ENCODE peak calls at places on chromosome 19, in four cellular contexts. One of them, this sample, is unnamed.

GRCh38 chr19:35644206-35644986 is 2.9 kb downstream of the ETV2 start:
- DNase-seq in GM04503: peak
- DNase-seq in tibial nerve: peak
- DNase-seq in iris pigment epithelial cell: peak
- DNase-seq in this sample: peak

GRCh38 chr19:7340959-7341837 is 7.5 kb upstream of the ARHGEF18 start:
- DNase-seq in tibial nerve: peak
- DNase-seq in GM04503: no peak
- DNase-seq in iris pigment epithelial cell: peak
- DNase-seq in this sample: peak

GRCh38 chr19:31127132-31127967 is 221.9 kb downstream of the TSHZ3 start:
- DNase-seq in GM04503: peak
- DNase-seq in iris pigment epithelial cell: peak
- DNase-seq in tibial nerve: no peak
- DNase-seq in this sample: no peak

GRCh38 chr19:56821209-56821608 is 19.3 kb downstream of the PEG3 start:
- DNase-seq in GM04503: no peak
- DNase-seq in tibial nerve: no peak
- DNase-seq in iris pigment epithelial cell: no peak
- DNase-seq in this sample: no peak

GRCh38 chr19:56253737-56254136 is 18.8 kb upstream of the EDDM13 start:
- DNase-seq in iris pigment epithelial cell: peak
- DNase-seq in GM04503: peak
- DNase-seq in tibial nerve: no peak
- DNase-seq in this sample: no peak

GRCh38 chr19:2083174-2083854 is 12.8 kb downstream of the MOB3A start:
- DNase-seq in GM04503: no peak
- DNase-seq in iris pigment epithelial cell: no peak
- DNase-seq in tibial nerve: no peak
- DNase-seq in this sample: no peak

GRCh38 chr19:42269518-42270345 is 680 bp downstream of the CIC start:
- DNase-seq in tibial nerve: no peak
- DNase-seq in GM04503: no peak
- DNase-seq in iris pigment epithelial cell: no peak
- DNase-seq in this sample: no peak

GRCh38 chr19:19446655-19447437 is 41.4 kb downstream of the GATAD2A start:
- DNase-seq in tibial nerve: no peak
- DNase-seq in iris pigment epithelial cell: no peak
- DNase-seq in GM04503: no peak
- DNase-seq in this sample: no peak

GRCh38 chr19:862529-863304 is 3.3 kb downstream of the CFD start:
- DNase-seq in tibial nerve: peak
- DNase-seq in iris pigment epithelial cell: peak
- DNase-seq in GM04503: no peak
- DNase-seq in this sample: peak

GRCh38 chr19:17719730-17720486 is 628 bp downstream of the MAP1S start:
- DNase-seq in GM04503: no peak
- DNase-seq in iris pigment epithelial cell: no peak
- DNase-seq in tibial nerve: no peak
- DNase-seq in this sample: peak

GRCh38 chr19:41882568-41883462 is at the start of gene ARHGEF1:
- DNase-seq in iris pigment epithelial cell: no peak
- DNase-seq in tibial nerve: no peak
- DNase-seq in GM04503: no peak
- DNase-seq in this sample: peak

GRCh38 chr19:53019684-53020083 is 6.0 kb downstream of the ERVV-1 start:
- DNase-seq in tibial nerve: no peak
- DNase-seq in iris pigment epithelial cell: peak
- DNase-seq in GM04503: no peak
- DNase-seq in this sample: peak

GRCh38 chr19:40960780-40961179 is 30.3 kb upstream of the CYP2B6 start:
- DNase-seq in tibial nerve: no peak
- DNase-seq in GM04503: no peak
- DNase-seq in iris pigment epithelial cell: no peak
- DNase-seq in this sample: no peak

GRCh38 chr19:13629687-13630357 is 123.5 kb upstream of the CACNA1A start:
- DNase-seq in iris pigment epithelial cell: peak
- DNase-seq in GM04503: peak
- DNase-seq in tibial nerve: no peak
- DNase-seq in this sample: no peak

GRCh38 chr19:54352041-54352440 is 12.7 kb downstream of the LAIR1 start:
- DNase-seq in tibial nerve: no peak
- DNase-seq in iris pigment epithelial cell: no peak
- DNase-seq in GM04503: no peak
- DNase-seq in this sample: no peak

GRCh38 chr19:4559569-4559968 is at the start of gene SEMA6B:
- DNase-seq in iris pigment epithelial cell: peak
- DNase-seq in GM04503: no peak
- DNase-seq in tibial nerve: no peak
- DNase-seq in this sample: no peak

GRCh38 chr19:46388311-46389095 is 24.9 kb downstream of the CCDC8 start:
- DNase-seq in iris pigment epithelial cell: no peak
- DNase-seq in tibial nerve: peak
- DNase-seq in GM04503: no peak
- DNase-seq in this sample: no peak

GRCh38 chr19:10430505-10431253 is 10.3 kb downstream of the PDE4A start:
- DNase-seq in iris pigment epithelial cell: no peak
- DNase-seq in GM04503: no peak
- DNase-seq in tibial nerve: no peak
- DNase-seq in this sample: peak

GRCh38 chr19:39705578-39706188 is 1.4 kb downstream of the LGALS14 start:
- DNase-seq in tibial nerve: no peak
- DNase-seq in GM04503: no peak
- DNase-seq in iris pigment epithelial cell: no peak
- DNase-seq in this sample: no peak

GRCh38 chr19:7907122-7907521 is 3.4 kb downstream of the MAP2K7 start:
- DNase-seq in iris pigment epithelial cell: no peak
- DNase-seq in GM04503: no peak
- DNase-seq in tibial nerve: no peak
- DNase-seq in this sample: no peak

GRCh38 chr19:1360818-1361461 is 22.8 kb upstream of the NDUFS7 start:
- DNase-seq in tibial nerve: peak
- DNase-seq in GM04503: peak
- DNase-seq in iris pigment epithelial cell: peak
- DNase-seq in this sample: peak

GRCh38 chr19:4225902-4226301 is 3.4 kb upstream of the EBI3 start:
- DNase-seq in tibial nerve: no peak
- DNase-seq in GM04503: no peak
- DNase-seq in iris pigment epithelial cell: no peak
- DNase-seq in this sample: no peak

GRCh38 chr19:1811472-1811894 is 593 bp downstream of the ATP8B3 start:
- DNase-seq in tibial nerve: peak
- DNase-seq in iris pigment epithelial cell: peak
- DNase-seq in GM04503: peak
- DNase-seq in this sample: peak

GRCh38 chr19:58563034-58563573 is 4.7 kb upstream of the UBE2M start:
- DNase-seq in tibial nerve: no peak
- DNase-seq in GM04503: no peak
- DNase-seq in iris pigment epithelial cell: no peak
- DNase-seq in this sample: no peak

GRCh38 chr19:22026687-22027086 is 15.9 kb upstream of the ZNF208 start:
- DNase-seq in tibial nerve: no peak
- DNase-seq in iris pigment epithelial cell: no peak
- DNase-seq in GM04503: no peak
- DNase-seq in this sample: no peak

GRCh38 chr19:399370-399769 is 9.6 kb downstream of the C2CD4C start:
- DNase-seq in tibial nerve: no peak
- DNase-seq in GM04503: no peak
- DNase-seq in iris pigment epithelial cell: no peak
- DNase-seq in this sample: no peak

GRCh38 chr19:16258440-16258903 is 60.8 kb downstream of the AP1M1 start:
- DNase-seq in tibial nerve: peak
- DNase-seq in GM04503: no peak
- DNase-seq in iris pigment epithelial cell: no peak
- DNase-seq in this sample: no peak